ENCODE peak calls at places on chromosomes 4 and X, in nine cellular contexts. One of them, this sample, is unnamed.

GRCh38 chr4:94305468-94306225 is 37.0 kb downstream of the HPGDS start:
- DNase-seq in A549: no peak
- DNase-seq in dorsolateral prefrontal cortex: no peak
- DNase-seq in Peyer's patch: no peak
- DNase-seq in hepatocyte: no peak
- DNase-seq in H1: no peak
- DNase-seq in Panc1: no peak
- DNase-seq in cardiac muscle cell: peak; percentile 5
- DNase-seq in K562: no peak
- DNase-seq in this sample: no peak

GRCh38 chr4:8821151-8821950 is 50.3 kb downstream of the HMX1 start:
- DNase-seq in A549: no peak
- DNase-seq in dorsolateral prefrontal cortex: peak; percentile 2
- DNase-seq in Peyer's patch: no peak
- DNase-seq in hepatocyte: no peak
- DNase-seq in H1: peak; percentile 30
- DNase-seq in Panc1: no peak
- DNase-seq in cardiac muscle cell: no peak
- DNase-seq in K562: no peak
- DNase-seq in this sample: peak; percentile 38

GRCh38 chrX:10240918-10241317 is 84.1 kb downstream of the CLCN4 start:
- DNase-seq in A549: no peak
- DNase-seq in dorsolateral prefrontal cortex: no peak
- DNase-seq in Peyer's patch: no peak
- DNase-seq in hepatocyte: no peak
- DNase-seq in H1: no peak
- DNase-seq in Panc1: no peak
- DNase-seq in cardiac muscle cell: no peak
- DNase-seq in K562: no peak
- DNase-seq in this sample: no peak

GRCh38 chr4:107552306-107552705 is 167.7 kb downstream of the PAPSS1 start:
- DNase-seq in A549: no peak
- DNase-seq in dorsolateral prefrontal cortex: no peak
- DNase-seq in Peyer's patch: no peak
- DNase-seq in hepatocyte: no peak
- DNase-seq in H1: no peak
- DNase-seq in Panc1: no peak
- DNase-seq in cardiac muscle cell: no peak
- DNase-seq in K562: no peak
- DNase-seq in this sample: no peak

GRCh38 chrX:106707771-106708454 is 18.6 kb upstream of the RNF128 start:
- DNase-seq in A549: peak; percentile 21
- DNase-seq in dorsolateral prefrontal cortex: no peak
- DNase-seq in Peyer's patch: no peak
- DNase-seq in hepatocyte: peak; percentile 26
- DNase-seq in H1: no peak
- DNase-seq in Panc1: peak; percentile 67
- DNase-seq in cardiac muscle cell: peak; percentile 43
- DNase-seq in K562: no peak
- DNase-seq in this sample: no peak

GRCh38 chr4:186807809-186808634 is 84.4 kb upstream of the FAT1 start:
- DNase-seq in A549: no peak
- DNase-seq in dorsolateral prefrontal cortex: no peak
- DNase-seq in Peyer's patch: no peak
- DNase-seq in hepatocyte: no peak
- DNase-seq in H1: no peak
- DNase-seq in Panc1: no peak
- DNase-seq in cardiac muscle cell: no peak
- DNase-seq in K562: no peak
- DNase-seq in this sample: no peak

GRCh38 chr4:123304151-123305021 is 92.2 kb upstream of the SPRY1 start:
- DNase-seq in A549: no peak
- DNase-seq in dorsolateral prefrontal cortex: peak; percentile 33
- DNase-seq in Peyer's patch: peak; percentile 34
- DNase-seq in hepatocyte: no peak
- DNase-seq in H1: peak; percentile 63
- DNase-seq in Panc1: no peak
- DNase-seq in cardiac muscle cell: peak; percentile 48
- DNase-seq in K562: no peak
- DNase-seq in this sample: no peak

GRCh38 chrX:53290441-53291041 is 9.2 kb upstream of the IQSEC2 start:
- DNase-seq in A549: no peak
- DNase-seq in dorsolateral prefrontal cortex: no peak
- DNase-seq in Peyer's patch: no peak
- DNase-seq in hepatocyte: no peak
- DNase-seq in H1: no peak
- DNase-seq in Panc1: no peak
- DNase-seq in cardiac muscle cell: no peak
- DNase-seq in K562: no peak
- DNase-seq in this sample: no peak

GRCh38 chr4:2389691-2390090 is 28.8 kb downstream of the ZFYVE28 start:
- DNase-seq in A549: no peak
- DNase-seq in dorsolateral prefrontal cortex: no peak
- DNase-seq in Peyer's patch: no peak
- DNase-seq in hepatocyte: no peak
- DNase-seq in H1: no peak
- DNase-seq in Panc1: no peak
- DNase-seq in cardiac muscle cell: no peak
- DNase-seq in K562: peak; percentile 39
- DNase-seq in this sample: no peak

GRCh38 chr4:47876310-47876709 is 38.1 kb downstream of the NFXL1 start:
- DNase-seq in A549: no peak
- DNase-seq in dorsolateral prefrontal cortex: no peak
- DNase-seq in Peyer's patch: no peak
- DNase-seq in hepatocyte: no peak
- DNase-seq in H1: no peak
- DNase-seq in Panc1: no peak
- DNase-seq in cardiac muscle cell: no peak
- DNase-seq in K562: no peak
- DNase-seq in this sample: no peak

GRCh38 chr4:5041609-5042234 is 9.6 kb upstream of the STK32B start:
- DNase-seq in A549: no peak
- DNase-seq in dorsolateral prefrontal cortex: no peak
- DNase-seq in Peyer's patch: no peak
- DNase-seq in hepatocyte: no peak
- DNase-seq in H1: no peak
- DNase-seq in Panc1: no peak
- DNase-seq in cardiac muscle cell: no peak
- DNase-seq in K562: no peak
- DNase-seq in this sample: no peak

GRCh38 chr4:6749340-6750171 is 33.0 kb upstream of the KIAA0232 start:
- DNase-seq in A549: peak; percentile 65
- DNase-seq in dorsolateral prefrontal cortex: no peak
- DNase-seq in Peyer's patch: no peak
- DNase-seq in hepatocyte: peak; percentile 88
- DNase-seq in H1: no peak
- DNase-seq in Panc1: no peak
- DNase-seq in cardiac muscle cell: no peak
- DNase-seq in K562: peak; percentile 54
- DNase-seq in this sample: peak; percentile 87

GRCh38 chr4:65242156-65242846 is 428.0 kb downstream of the EPHA5 start:
- DNase-seq in A549: no peak
- DNase-seq in dorsolateral prefrontal cortex: no peak
- DNase-seq in Peyer's patch: no peak
- DNase-seq in hepatocyte: no peak
- DNase-seq in H1: no peak
- DNase-seq in Panc1: no peak
- DNase-seq in cardiac muscle cell: no peak
- DNase-seq in K562: no peak
- DNase-seq in this sample: peak; percentile 27

GRCh38 chrX:39063702-39064101 is 262.4 kb downstream of the MID1IP1 start:
- DNase-seq in A549: no peak
- DNase-seq in dorsolateral prefrontal cortex: no peak
- DNase-seq in Peyer's patch: no peak
- DNase-seq in hepatocyte: no peak
- DNase-seq in H1: no peak
- DNase-seq in Panc1: no peak
- DNase-seq in cardiac muscle cell: no peak
- DNase-seq in K562: no peak
- DNase-seq in this sample: no peak

DNA sequence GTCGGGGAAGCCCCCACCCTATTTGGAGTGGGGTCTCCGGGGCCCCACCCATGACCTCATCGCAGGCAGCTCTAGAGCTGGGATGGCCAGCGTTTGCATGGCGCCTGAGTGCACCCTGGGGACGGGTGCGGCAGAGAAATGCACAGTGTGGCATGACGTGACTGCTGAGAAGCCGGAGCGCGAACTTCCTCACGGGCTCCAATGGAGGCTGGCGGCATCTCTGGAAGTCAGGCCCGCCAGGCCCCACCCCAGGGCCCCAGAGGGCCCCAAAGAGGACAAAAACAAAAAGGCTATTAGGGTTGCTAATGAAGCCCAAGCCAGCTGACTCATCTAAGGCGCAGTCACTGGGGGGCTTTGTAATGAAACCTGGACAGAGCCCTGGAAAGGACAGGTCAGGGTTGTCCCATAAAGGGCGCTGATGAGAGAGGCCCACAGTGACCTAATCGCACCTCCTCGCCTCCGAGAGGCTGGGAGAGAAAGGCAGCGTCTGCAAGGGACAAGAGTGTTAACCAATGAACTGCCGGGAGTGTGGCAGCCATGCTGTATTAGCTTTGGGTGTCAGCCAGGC is 86.0 kb upstream of the C1QTNF7 start:
- DNase-seq in A549: no peak
- DNase-seq in dorsolateral prefrontal cortex: no peak
- DNase-seq in Peyer's patch: no peak
- DNase-seq in hepatocyte: no peak
- DNase-seq in H1: no peak
- DNase-seq in Panc1: no peak
- DNase-seq in cardiac muscle cell: no peak
- DNase-seq in K562: no peak
- DNase-seq in this sample: no peak
- H3K27ac ChIP-seq in A549: no peak overlapping the region
- H3K27ac ChIP-seq in dorsolateral prefrontal cortex: no peak overlapping the region
- H3K27ac ChIP-seq in Peyer's patch: no peak overlapping the region
- H3K27ac ChIP-seq in hepatocyte: no peak overlapping the region
- H3K27ac ChIP-seq in H1: no peak overlapping the region
- H3K27ac ChIP-seq in Panc1: no peak overlapping the region
- H3K27ac ChIP-seq in cardiac muscle cell: no peak overlapping the region
- H3K27ac ChIP-seq in K562: no peak overlapping the region
- H3K27ac ChIP-seq in this sample: peak overlapping the region; percentile 38

GRCh38 chr4:118004088-118004487 is 30.2 kb upstream of the NDST3 start:
- DNase-seq in A549: no peak
- DNase-seq in dorsolateral prefrontal cortex: no peak
- DNase-seq in Peyer's patch: no peak
- DNase-seq in hepatocyte: no peak
- DNase-seq in H1: no peak
- DNase-seq in Panc1: no peak
- DNase-seq in cardiac muscle cell: no peak
- DNase-seq in K562: no peak
- DNase-seq in this sample: no peak
- TF ChIP-seq CTCF in A549: no peak
- TF ChIP-seq CTCF in dorsolateral prefrontal cortex: no peak
- TF ChIP-seq CTCF in Peyer's patch: no peak
- TF ChIP-seq CTCF in hepatocyte: no peak
- TF ChIP-seq CTCF in H1: no peak
- TF ChIP-seq CTCF in Panc1: no peak
- TF ChIP-seq CTCF in cardiac muscle cell: no peak
- TF ChIP-seq CTCF in K562: no peak
- TF ChIP-seq CTCF in this sample: no peak

GRCh38 chr4:20433101-20433705 is 181.5 kb downstream of the SLIT2 start:
- DNase-seq in A549: no peak
- DNase-seq in dorsolateral prefrontal cortex: no peak
- DNase-seq in Peyer's patch: no peak
- DNase-seq in hepatocyte: no peak
- DNase-seq in H1: no peak
- DNase-seq in Panc1: no peak
- DNase-seq in cardiac muscle cell: no peak
- DNase-seq in K562: no peak
- DNase-seq in this sample: no peak
- H3K27ac ChIP-seq in A549: no peak overlapping the region
- H3K27ac ChIP-seq in dorsolateral prefrontal cortex: no peak overlapping the region
- H3K27ac ChIP-seq in Peyer's patch: peak overlapping the region; percentile 63
- H3K27ac ChIP-seq in hepatocyte: peak overlapping the region; percentile 68
- H3K27ac ChIP-seq in H1: no peak overlapping the region
- H3K27ac ChIP-seq in Panc1: no peak overlapping the region
- H3K27ac ChIP-seq in cardiac muscle cell: no peak overlapping the region
- H3K27ac ChIP-seq in K562: no peak overlapping the region
- H3K27ac ChIP-seq in this sample: no peak overlapping the region

GRCh38 chr4:26931961-26932360 is 71.3 kb downstream of the STIM2 start:
- DNase-seq in A549: no peak
- DNase-seq in dorsolateral prefrontal cortex: no peak
- DNase-seq in Peyer's patch: no peak
- DNase-seq in hepatocyte: no peak
- DNase-seq in H1: no peak
- DNase-seq in Panc1: no peak
- DNase-seq in cardiac muscle cell: no peak
- DNase-seq in K562: no peak
- DNase-seq in this sample: no peak

GRCh38 chr4:26931451-26931850 is 70.8 kb downstream of the STIM2 start:
- DNase-seq in A549: no peak
- DNase-seq in dorsolateral prefrontal cortex: no peak
- DNase-seq in Peyer's patch: no peak
- DNase-seq in hepatocyte: no peak
- DNase-seq in H1: no peak
- DNase-seq in Panc1: no peak
- DNase-seq in cardiac muscle cell: peak; percentile 52
- DNase-seq in K562: no peak
- DNase-seq in this sample: no peak

GRCh38 chr4:26936284-26937065 is 75.8 kb downstream of the STIM2 start:
- DNase-seq in A549: no peak
- DNase-seq in dorsolateral prefrontal cortex: no peak
- DNase-seq in Peyer's patch: no peak
- DNase-seq in hepatocyte: no peak
- DNase-seq in H1: no peak
- DNase-seq in Panc1: no peak
- DNase-seq in cardiac muscle cell: no peak
- DNase-seq in K562: peak; percentile 24
- DNase-seq in this sample: peak; percentile 32

GRCh38 chr4:26930964-26931363 is 70.3 kb downstream of the STIM2 start:
- DNase-seq in A549: no peak
- DNase-seq in dorsolateral prefrontal cortex: no peak
- DNase-seq in Peyer's patch: no peak
- DNase-seq in hepatocyte: no peak
- DNase-seq in H1: no peak
- DNase-seq in Panc1: no peak
- DNase-seq in cardiac muscle cell: peak; percentile 4
- DNase-seq in K562: no peak
- DNase-seq in this sample: no peak
- TF ChIP-seq CTCF in A549: no peak
- TF ChIP-seq CTCF in dorsolateral prefrontal cortex: no peak
- TF ChIP-seq CTCF in Peyer's patch: no peak
- TF ChIP-seq CTCF in hepatocyte: no peak
- TF ChIP-seq CTCF in H1: no peak
- TF ChIP-seq CTCF in Panc1: no peak
- TF ChIP-seq CTCF in cardiac muscle cell: no peak
- TF ChIP-seq CTCF in K562: no peak
- TF ChIP-seq CTCF in this sample: no peak